ENCODE peak calls at places on chromosomes 12 and 14, in five cellular contexts. I is stomach; V is AG04450; P is CD4-positive, CD25-positive, alpha-beta regulatory T cell; D is lower lobe of right lung. G is an unnamed sample. For H3K9me3, the result is how much of the 10 kb centered on the place peaks cover.

GRCh38 chr14:63672417-63673180 is 30.9 kb upstream of the WDR89 start:
- DNase-seq in I (no peak), V (no peak), P (no peak), D (no peak), G (no peak)

GRCh38 chr12:81170072-81170471 is 92.2 kb downstream of the ACSS3 start:
- DNase-seq in I (no peak), V (no peak), P (no peak), D (no peak), G (no peak)

GRCh38 chr14:55701638-55702037 is 121.6 kb downstream of the KTN1 start:
- DNase-seq in I (no peak), V (no peak), P (no peak), D (no peak), G (no peak)

GRCh38 chr12:65715976-65716375 is 108.3 kb upstream of the HMGA2 start:
- DNase-seq in I (no peak), V (no peak), P (no peak), D (no peak), G (no peak)

GRCh38 chr12:59041241-59042121 is 121.2 kb upstream of the LRIG3 start:
- DNase-seq in I (no peak), V (peak), P (no peak), D (no peak), G (no peak)

GRCh38 chr12:109861689-109862314 is 18.5 kb downstream of the GLTP start:
- DNase-seq in I (no peak), V (no peak), P (no peak), D (no peak), G (no peak)

GRCh38 chr12:92408072-92408900 is 262.6 kb upstream of the BTG1 start:
- DNase-seq in I (peak), V (no peak), P (peak), D (no peak), G (no peak)

GRCh38 chr12:127165567-127166392 is 1101.2 kb upstream of the TMEM132C start:
- DNase-seq in I (peak), V (peak), P (no peak), D (peak), G (peak)

GRCh38 chr14:37251778-37252177 is 54.0 kb downstream of the MIPOL1 start:
- DNase-seq in I (no peak), V (no peak), P (no peak), D (no peak), G (no peak)

GRCh38 chr14:92564361-92565039 is 50.9 kb downstream of the RIN3 start:
- DNase-seq in I (no peak), V (no peak), P (no peak), D (peak), G (no peak)

GRCh38 chr14:36398463-36399291 is 78.2 kb upstream of the MBIP start:
- DNase-seq in I (no peak), V (no peak), P (no peak), D (no peak), G (no peak)

GRCh38 chr12:108495054-108495453 is 20.0 kb upstream of the FICD start:
- DNase-seq in I (no peak), V (no peak), P (no peak), D (no peak), G (no peak)

GRCh38 chr12:112480931-112481330 is 62.2 kb downstream of the PTPN11 start:
- DNase-seq in I (no peak), V (no peak), P (no peak), D (no peak), G (no peak)

GRCh38 chr12:72141381-72141780 is 130.8 kb upstream of the TRHDE start:
- DNase-seq in I (no peak), V (no peak), P (no peak), D (no peak), G (no peak)

GRCh38 chr12:121255433-121255832 is 41.1 kb downstream of the CAMKK2 start:
- DNase-seq in I (no peak), V (no peak), P (no peak), D (no peak), G (no peak)

GRCh38 chr12:27119797-27120196 is 37.4 kb upstream of the C12orf71 start:
- DNase-seq in I (no peak), V (no peak), P (no peak), D (no peak), G (no peak)

GRCh38 chr12:572532-572899 is 90.7 kb downstream of the NINJ2 start:
- DNase-seq in I (peak), V (no peak), P (no peak), D (no peak), G (no peak)

GRCh38 chr12:117766008-117766407 is 202.8 kb downstream of the KSR2 start:
- DNase-seq in I (no peak), V (no peak), P (no peak), D (no peak), G (no peak)

GRCh38 chr12:77980782-77981181 is 150.1 kb downstream of the NAV3 start:
- DNase-seq in I (no peak), V (no peak), P (no peak), D (no peak), G (no peak)

GRCh38 chr14:26199599-26200370 is 398.0 kb downstream of the NOVA1 start:
- DNase-seq in I (no peak), V (no peak), P (no peak), D (no peak), G (no peak)

GRCh38 chr14:92922883-92923743 is at the start of gene CHGA:
- DNase-seq in I (peak), V (no peak), P (no peak), D (peak), G (peak)

GRCh38 chr12:39372929-39373328 is 70.0 kb downstream of the KIF21A start:
- DNase-seq in I (no peak), V (no peak), P (no peak), D (no peak), G (no peak)

GRCh38 chr12:111277570-111277969 is 91.3 kb downstream of the PHETA1 start:
- DNase-seq in I (no peak), V (no peak), P (no peak), D (no peak), G (no peak)

GRCh38 chr12:18700254-18700653 is 37.6 kb downstream of the PLCZ1 start:
- DNase-seq in I (no peak), V (peak), P (no peak), D (no peak), G (no peak)

GRCh38 chr12:130689408-130690405 is 26.4 kb downstream of the RIMBP2 start:
- DNase-seq in I (no peak), V (no peak), P (no peak), D (no peak), G (no peak)
- H3K9me3 ChIP-seq in I (under half), V (half or more), P (under half), D (under half), G (under half)

DNA sequence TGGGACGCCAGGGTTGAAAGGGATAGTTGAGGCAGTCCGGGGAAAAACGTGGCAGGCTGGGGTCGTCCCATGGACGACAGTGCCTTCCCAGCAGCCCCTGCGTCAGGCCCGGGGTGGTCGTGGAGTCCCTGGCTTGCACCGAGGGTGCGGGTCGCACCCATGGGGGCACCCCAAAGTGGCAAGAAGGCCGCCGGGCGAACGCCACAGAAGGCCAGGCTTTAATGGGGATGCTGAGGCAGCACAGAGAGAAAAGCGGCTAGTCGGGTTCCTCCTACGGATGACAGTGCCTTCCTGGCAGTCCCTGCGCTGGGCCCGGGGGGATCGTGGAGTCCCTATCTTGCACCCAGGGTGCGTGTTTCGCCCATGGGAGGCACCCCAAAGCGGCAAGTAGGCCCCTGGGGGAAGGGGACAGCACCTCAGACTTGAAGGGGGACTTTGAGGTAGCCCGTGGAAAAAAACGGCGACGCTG is 158.6 kb upstream of the ALG10B start:
- DNase-seq in I (no peak), V (no peak), P (no peak), D (no peak), G (no peak)
- H3K9me3 ChIP-seq in I (under half), V (half or more), P (under half), D (under half), G (under half)

GRCh38 chr14:19917955-19918518 is 2.4 kb upstream of the OR4K5 start:
- DNase-seq in I (no peak), V (no peak), P (no peak), D (no peak), G (no peak)

GRCh38 chr14:19918553-19919264 is 1.7 kb upstream of the OR4K5 start:
- DNase-seq in I (no peak), V (no peak), P (no peak), D (no peak), G (no peak)

GRCh38 chr14:19920021-19920657 is at the start of gene OR4K5:
- DNase-seq in I (no peak), V (no peak), P (no peak), D (no peak), G (no peak)

DNA sequence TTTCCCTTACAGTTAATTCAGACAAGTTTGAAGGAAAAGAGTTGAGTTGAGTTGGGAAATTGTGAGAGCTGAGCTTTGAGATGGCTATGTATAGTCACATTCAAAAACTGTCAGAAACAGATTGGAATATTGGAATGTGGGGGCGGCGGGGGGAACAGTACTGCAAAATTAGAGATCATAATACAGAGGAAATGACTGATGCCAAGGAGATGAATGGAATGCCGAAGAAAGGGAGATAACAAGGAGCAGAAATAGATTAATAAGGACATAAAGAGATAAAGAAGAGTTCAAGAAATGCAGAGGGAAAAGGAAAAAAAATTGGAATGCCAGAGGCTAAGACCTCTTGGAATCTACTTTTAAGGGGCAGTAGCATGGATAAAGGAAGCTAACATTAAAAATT is 3.2 kb upstream of the OR4K5 start:
- DNase-seq in I (no peak), V (no peak), P (no peak), D (no peak), G (no peak)
- H3K9me3 ChIP-seq in I (under half), V (under half), P (under half), D (under half), G (under half)

GRCh38 chr14:105837349-105838063 is 311.1 kb downstream of the TMEM121 start:
- DNase-seq in I (no peak), V (no peak), P (no peak), D (no peak), G (no peak)
- H3K9me3 ChIP-seq in I (under half), V (half or more), P (under half), D (under half), G (under half)

DNA sequence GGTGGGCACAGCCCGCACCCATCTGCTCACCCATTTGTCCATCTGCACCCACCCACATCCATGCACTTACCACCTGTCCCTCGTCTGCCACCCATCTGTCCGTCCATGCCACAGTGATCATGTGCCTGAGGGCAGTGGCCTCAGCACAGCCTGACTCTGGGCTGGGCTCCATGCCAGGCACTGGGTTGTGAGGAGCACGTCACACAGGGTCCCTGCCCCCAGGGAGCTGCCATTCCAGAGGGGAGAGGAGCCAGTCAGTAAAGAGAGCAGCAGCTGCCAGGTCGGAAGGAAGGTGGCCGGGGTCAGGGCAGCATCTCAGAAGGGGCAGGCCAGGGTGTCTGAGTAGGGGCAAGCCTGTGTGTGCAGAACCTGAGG is 43.6 kb downstream of the FBRSL1 start:
- DNase-seq in I (no peak), V (no peak), P (no peak), D (no peak), G (no peak)
- H3K9me3 ChIP-seq in I (under half), V (under half), P (under half), D (under half), G (under half)

GRCh38 chr14:106228541-106229158 is 702.3 kb downstream of the TMEM121 start:
- DNase-seq in I (no peak), V (no peak), P (no peak), D (no peak), G (no peak)
- H3K9me3 ChIP-seq in I (under half), V (under half), P (under half), D (under half), G (under half)

G was measured in pancreas.